ENCODE peak calls at places on chromosomes 13 and 19, in four cellular contexts. B, F, T and K are unnamed samples.

GRCh38 chr19:6412111-6412999 is 12.3 kb downstream of the KHSRP start:
- DNase-seq in F (peak), T (no peak), B (peak), K (peak)

GRCh38 chr13:114124921-114125320 is 7.5 kb downstream of the RASA3 start:
- DNase-seq in T (peak), F (peak), B (peak), K (no peak)

GRCh38 chr19:16210168-16210567 is 12.5 kb downstream of the AP1M1 start:
- DNase-seq in T (no peak), B (no peak), F (no peak), K (no peak)

GRCh38 chr13:112859128-112859816 is 109.7 kb upstream of the MCF2L start:
- DNase-seq in B (no peak), T (no peak), F (peak), K (no peak)

GRCh38 chr13:40537146-40537895 is 129.1 kb downstream of the FOXO1 start:
- DNase-seq in B (no peak), F (no peak), T (no peak), K (no peak)

GRCh38 chr13:60230593-60230992 is 66.9 kb upstream of the DIAPH3 start:
- DNase-seq in B (peak), F (no peak), T (no peak), K (no peak)

GRCh38 chr19:55390461-55390880 is 4.7 kb downstream of the RPL28 start:
- DNase-seq in T (no peak), B (no peak), F (no peak), K (no peak)

GRCh38 chr19:28764066-28764465 is 448.9 kb downstream of the UQCRFS1 start:
- DNase-seq in F (no peak), T (no peak), B (no peak), K (no peak)

GRCh38 chr19:45828945-45829344 is 13.8 kb upstream of the RSPH6A start:
- DNase-seq in T (no peak), B (no peak), F (no peak), K (no peak)

GRCh38 chr19:38650180-38650775 is 2.8 kb downstream of the ACTN4 start:
- DNase-seq in T (no peak), B (no peak), F (no peak), K (no peak)

GRCh38 chr13:46059405-46059804 is 6.9 kb upstream of the ZC3H13 start:
- DNase-seq in F (no peak), T (no peak), B (no peak), K (no peak)

GRCh38 chr13:107842562-107843180 is 372.7 kb downstream of the LIG4 start:
- DNase-seq in T (no peak), B (no peak), F (no peak), K (no peak)

GRCh38 chr19:3120611-3121231 is 15.1 kb upstream of the GNA15 start:
- DNase-seq in F (no peak), B (no peak), T (no peak), K (no peak)

GRCh38 chr19:35755550-35756371 is 1.1 kb downstream of the HSPB6 start:
- DNase-seq in F (peak), B (peak), T (peak), K (peak)

GRCh38 chr13:77029436-77029835 is 2.5 kb upstream of the FBXL3 start:
- DNase-seq in T (no peak), B (no peak), F (no peak), K (no peak)

GRCh38 chr13:29572575-29572974 is 22.9 kb downstream of the SLC7A1 start:
- DNase-seq in B (no peak), T (no peak), F (no peak), K (no peak)

GRCh38 chr19:13843104-13843921 is 33.6 kb upstream of the NANOS3 start:
- DNase-seq in F (no peak), B (peak), T (no peak), K (peak)

GRCh38 chr13:94272038-94272437 is 207.4 kb downstream of the DCT start:
- DNase-seq in B (no peak), F (no peak), T (no peak), K (no peak)

GRCh38 chr13:59479629-59480028 is 684.1 kb downstream of the DIAPH3 start:
- DNase-seq in T (no peak), F (no peak), B (no peak), K (no peak)

GRCh38 chr13:46749951-46750350 is 47.0 kb downstream of the ESD start:
- DNase-seq in F (no peak), B (no peak), T (no peak), K (no peak)

GRCh38 chr13:49219647-49220034 is 497 bp upstream of the MLNR start:
- DNase-seq in F (no peak), B (no peak), T (no peak), K (no peak)

GRCh38 chr13:49218493-49219051 is 1.6 kb upstream of the MLNR start:
- DNase-seq in F (no peak), B (no peak), T (no peak), K (peak)

GRCh38 chr13:49220856-49221614 is 897 bp downstream of the MLNR start:
- DNase-seq in T (no peak), B (no peak), F (no peak), K (peak)

GRCh38 chr13:49217962-49218492 is 2.1 kb upstream of the MLNR start:
- DNase-seq in T (no peak), B (no peak), F (no peak), K (no peak)

GRCh38 chr13:49220035-49220855 is at the start of gene MLNR:
- DNase-seq in B (no peak), T (no peak), F (no peak), K (peak)
- TF ChIP-seq CTCF in B (no peak), T (peak), F (no peak), K (peak)

DNA sequence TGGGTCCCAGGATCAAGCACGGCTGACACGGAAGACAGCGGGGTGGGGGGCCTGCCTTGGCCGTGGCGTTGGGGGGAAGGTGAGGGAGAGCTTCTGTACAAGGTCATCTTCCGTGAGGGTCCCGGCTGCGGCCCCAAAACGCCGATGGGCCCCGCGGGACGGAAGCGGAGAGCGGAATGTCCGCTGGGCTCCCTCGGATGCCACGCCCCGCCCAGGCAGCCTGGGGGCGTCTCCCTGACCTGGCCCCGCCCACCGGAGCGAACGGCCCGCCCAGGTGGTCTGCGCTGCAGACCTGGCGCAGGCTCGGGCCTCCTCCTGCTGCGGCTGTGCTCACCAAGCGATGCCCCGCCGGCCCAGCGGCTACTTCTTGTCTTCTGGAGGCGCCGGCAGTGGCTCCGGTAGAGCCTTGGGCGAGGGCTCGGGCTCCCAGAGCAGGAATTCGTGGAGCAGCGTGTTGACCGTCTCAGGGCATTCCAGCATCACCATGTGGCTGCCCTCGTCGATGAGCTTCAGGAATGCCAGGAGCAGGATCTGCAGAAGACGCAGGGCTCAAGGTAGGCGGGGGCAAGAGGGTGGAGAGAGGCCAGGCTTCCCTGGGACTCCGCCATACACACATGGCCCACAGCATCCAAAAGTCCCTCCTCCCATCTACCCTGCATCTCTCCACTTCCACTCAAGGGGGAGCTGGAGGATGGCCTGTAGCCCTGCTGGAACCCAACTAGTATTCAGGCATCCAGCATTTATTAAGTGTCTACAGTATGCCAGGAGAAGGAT is 10.7 kb downstream of the ABHD8 start:
- DNase-seq in T (peak), B (peak), F (peak), K (peak)
- TF ChIP-seq CTCF in T (peak), B (peak), F (peak), K (peak)

GRCh38 chr13:89574077-89574476 is 1773.4 kb upstream of the MIR17HG start:
- DNase-seq in T (no peak), B (no peak), F (no peak), K (no peak)

GRCh38 chr13:89571676-89572075 is 1775.8 kb upstream of the MIR17HG start:
- DNase-seq in T (no peak), B (no peak), F (no peak), K (no peak)

GRCh38 chr13:89577301-89577700 is 1770.2 kb upstream of the MIR17HG start:
- DNase-seq in F (no peak), B (no peak), T (no peak), K (no peak)
- TF ChIP-seq CTCF in F (no peak), B (peak), T (peak), K (no peak)

GRCh38 chr13:51444922-51445321 is 7.9 kb downstream of the INTS6 start:
- DNase-seq in T (peak), F (no peak), B (peak), K (no peak)
- TF ChIP-seq CTCF in T (peak), F (peak), B (peak), K (no peak)

GRCh38 chr19:51339687-51340656 is 2.0 kb downstream of the VSIG10L start:
- DNase-seq in F (peak), T (peak), B (peak), K (peak)
- TF ChIP-seq CTCF in F (no peak), T (peak), B (no peak), K (no peak)